ENCODE peak calls at places on chromosomes 12 and 14, in six cellular contexts. B, H, N, J, M and V are unnamed samples.

GRCh38 chr14:88798161-88798560 is 5.4 kb upstream of the EML5 start:
- DNase-seq in H (no peak), M (no peak), J (no peak), N (no peak), B (peak), V (no peak)

GRCh38 chr12:29725587-29726320 is 58.0 kb downstream of the TMTC1 start:
- DNase-seq in M (peak), H (no peak), N (no peak), B (peak), J (no peak), V (no peak)

GRCh38 chr14:61466249-61466904 is 145.0 kb downstream of the PRKCH start:
- DNase-seq in M (no peak), J (no peak), B (no peak), H (no peak), N (peak), V (no peak)

GRCh38 chr12:1827806-1828805 is 7.7 kb downstream of the LRTM2 start:
- DNase-seq in M (no peak), J (no peak), H (no peak), N (no peak), B (no peak), V (no peak)

GRCh38 chr14:80809663-80810062 is 131.9 kb downstream of the CEP128 start:
- DNase-seq in M (no peak), N (no peak), J (no peak), H (no peak), B (no peak), V (no peak)

GRCh38 chr12:108107293-108107692 is 21.8 kb upstream of the WSCD2 start:
- DNase-seq in H (no peak), N (no peak), B (no peak), M (no peak), J (no peak), V (no peak)

GRCh38 chr12:6450869-6451347 is 934 bp upstream of the TAPBPL start:
- DNase-seq in H (no peak), M (peak), B (no peak), N (no peak), J (no peak), V (no peak)

GRCh38 chr14:91163316-91163715 is 49.4 kb downstream of the DGLUCY start:
- DNase-seq in M (peak), J (no peak), B (no peak), N (no peak), H (no peak), V (no peak)

GRCh38 chr12:95623554-95624170 is 72.4 kb upstream of the USP44 start:
- DNase-seq in H (peak), N (peak), J (peak), B (peak), M (peak), V (peak)

GRCh38 chr12:76529226-76529918 is 30.2 kb downstream of the OSBPL8 start:
- DNase-seq in N (no peak), J (no peak), H (no peak), B (no peak), M (no peak), V (no peak)

GRCh38 chr14:100611811-100612480 is 24.7 kb upstream of the BEGAIN start:
- DNase-seq in H (no peak), B (no peak), N (no peak), J (no peak), M (no peak), V (no peak)

GRCh38 chr12:113594967-113595366 is 123.3 kb upstream of the LHX5 start:
- DNase-seq in J (no peak), B (no peak), N (no peak), M (no peak), H (no peak), V (no peak)

GRCh38 chr12:92759634-92760268 is 57.0 kb downstream of the PLEKHG7 start:
- DNase-seq in M (no peak), B (no peak), J (no peak), H (no peak), N (peak), V (no peak)

GRCh38 chr12:118337194-118337838 is 35.4 kb downstream of the TAOK3 start:
- DNase-seq in B (no peak), H (no peak), J (no peak), M (no peak), N (no peak), V (no peak)

GRCh38 chr14:70791971-70792370 is 17.3 kb downstream of the MAP3K9 start:
- DNase-seq in H (no peak), N (no peak), B (no peak), M (no peak), J (no peak), V (no peak)

GRCh38 chr12:104524026-104524425 is 67.3 kb downstream of the CHST11 start:
- DNase-seq in J (no peak), B (no peak), N (no peak), H (no peak), M (no peak), V (no peak)

GRCh38 chr14:37594238-37594915 is 672 bp downstream of the FOXA1 start:
- DNase-seq in B (peak), M (peak), N (peak), J (no peak), H (no peak), V (no peak)

GRCh38 chr12:124745891-124746570 is 117.6 kb downstream of the SCARB1 start:
- DNase-seq in H (peak), N (peak), J (peak), M (peak), B (peak), V (no peak)

GRCh38 chr12:69540606-69541386 is 44.5 kb upstream of the CCT2 start:
- DNase-seq in N (no peak), M (no peak), B (no peak), J (no peak), H (no peak), V (no peak)

GRCh38 chr12:9372202-9372601 is 164.0 kb upstream of the PZP start:
- DNase-seq in M (no peak), H (no peak), N (no peak), B (no peak), J (no peak), V (no peak)

GRCh38 chr12:120069278-120069677 is 47.3 kb downstream of the RAB35 start:
- DNase-seq in J (no peak), B (no peak), M (no peak), H (no peak), N (no peak), V (no peak)

GRCh38 chr12:123269980-123270379 is 1.7 kb downstream of the CDK2AP1 start:
- DNase-seq in J (no peak), B (no peak), H (no peak), M (no peak), N (no peak), V (no peak)

GRCh38 chr14:104422301-104423223 is 157.0 kb upstream of the C14orf180 start:
- DNase-seq in B (no peak), H (no peak), N (no peak), M (no peak), J (no peak), V (no peak)

GRCh38 chr14:80456200-80456599 is 244.9 kb upstream of the DIO2 start:
- DNase-seq in N (no peak), J (no peak), H (no peak), M (no peak), B (no peak), V (no peak)

GRCh38 chr14:31937730-31938346 is 139.3 kb upstream of the ARHGAP5 start:
- DNase-seq in B (no peak), M (peak), N (peak), H (peak), J (peak), V (peak)

GRCh38 chr12:52248541-52249035 is 15.5 kb downstream of the KRT7 start:
- DNase-seq in M (no peak), N (no peak), H (no peak), B (no peak), J (no peak), V (no peak)

GRCh38 chr12:65609359-65609771 is 214.9 kb upstream of the HMGA2 start:
- DNase-seq in H (no peak), B (no peak), J (no peak), M (no peak), N (no peak), V (no peak)

GRCh38 chr12:98469108-98469507 is 46.3 kb upstream of the TMPO start:
- DNase-seq in J (no peak), B (no peak), M (no peak), N (no peak), H (no peak), V (no peak)

GRCh38 chr12:93025145-93026103 is 96.3 kb upstream of the EEA1 start:
- DNase-seq in N (peak), J (no peak), B (no peak), M (peak), H (no peak), V (no peak)

GRCh38 chr12:57461326-57461903 is 1.8 kb downstream of the GLI1 start:
- DNase-seq in M (no peak), N (peak), J (peak), B (no peak), H (peak), V (peak)

GRCh38 chr12:96994900-96995299 is 87.8 kb downstream of the NEDD1 start:
- DNase-seq in M (no peak), J (no peak), N (no peak), H (no peak), B (no peak), V (no peak)

GRCh38 chr12:123528858-123529257 is 4.7 kb downstream of the RILPL1 start:
- DNase-seq in M (no peak), B (no peak), N (no peak), J (no peak), H (no peak), V (no peak)

GRCh38 chr14:39107624-39108023 is 4.6 kb upstream of the SEC23A start:
- DNase-seq in B (no peak), M (no peak), H (no peak), J (no peak), N (peak), V (no peak)

GRCh38 chr14:23061995-23062394 is 4.7 kb upstream of the CDH24 start:
- DNase-seq in B (no peak), H (no peak), M (no peak), N (peak), J (no peak), V (no peak)

GRCh38 chr12:12456637-12457036 is 99.8 kb downstream of the BORCS5 start:
- DNase-seq in M (no peak), J (no peak), N (no peak), H (no peak), B (no peak), V (no peak)

GRCh38 chr14:34179723-34180122 is 228.8 kb upstream of the EGLN3 start:
- DNase-seq in M (no peak), B (no peak), H (no peak), J (no peak), N (no peak), V (no peak)

GRCh38 chr12:100381379-100381778 is 24.5 kb downstream of the SLC17A8 start:
- DNase-seq in N (no peak), B (no peak), M (no peak), H (no peak), J (no peak), V (no peak)

GRCh38 chr12:58171914-58172313 is 230.5 kb downstream of the ATP23 start:
- DNase-seq in M (no peak), H (no peak), B (no peak), J (no peak), N (no peak), V (no peak)